ENCODE peak calls at places on chromosomes 5 and 9, in eight cellular contexts. B, L, T, P, F, S, X and J are unnamed samples.

GRCh38 chr5:177256296-177256695 is 47.2 kb downstream of the RAB24 start:
- DNase-seq in B (no peak), L (no peak), T (no peak), P (no peak), F (no peak), S (no peak), X (no peak), J (no peak)

GRCh38 chr9:137492464-137493162 is 33.5 kb upstream of the NSMF start:
- DNase-seq in B (peak), L (no peak), T (peak), P (no peak), F (no peak), S (no peak), X (no peak), J (no peak)

GRCh38 chr9:91433180-91433579 is 9.5 kb upstream of the NFIL3 start:
- DNase-seq in B (peak), L (no peak), T (peak), P (peak), F (no peak), S (no peak), X (no peak), J (no peak)

GRCh38 chr9:112112519-112112918 is 62.6 kb downstream of the SUSD1 start:
- DNase-seq in B (no peak), L (no peak), T (no peak), P (no peak), F (no peak), S (no peak), X (no peak), J (no peak)

GRCh38 chr5:3351581-3352442 is 243.8 kb upstream of the IRX1 start:
- DNase-seq in B (no peak), L (no peak), T (no peak), P (no peak), F (no peak), S (no peak), X (no peak), J (no peak)

GRCh38 chr5:149386166-149386565 is 7.1 kb upstream of the IL17B start:
- DNase-seq in B (no peak), L (no peak), T (no peak), P (no peak), F (no peak), S (no peak), X (no peak), J (no peak)

GRCh38 chr5:82772281-82772680 is 304.9 kb downstream of the TMEM167A start:
- DNase-seq in B (no peak), L (no peak), T (no peak), P (no peak), F (no peak), S (no peak), X (no peak), J (no peak)

GRCh38 chr5:127785098-127785927 is 82.1 kb downstream of the CCDC192 start:
- DNase-seq in B (peak), L (peak), T (peak), P (no peak), F (no peak), S (no peak), X (no peak), J (no peak)

GRCh38 chr5:59037041-59037440 is 454.2 kb downstream of the RAB3C start:
- DNase-seq in B (no peak), L (no peak), T (no peak), P (no peak), F (no peak), S (no peak), X (no peak), J (no peak)

GRCh38 chr9:71177901-71178300 is 56.5 kb upstream of the TRPM3 start:
- DNase-seq in B (no peak), L (no peak), T (no peak), P (no peak), F (no peak), S (no peak), X (no peak), J (no peak)

GRCh38 chr5:149646564-149646963 is 65.3 kb downstream of the ARHGEF37 start:
- DNase-seq in B (peak), L (no peak), T (no peak), P (no peak), F (peak), S (no peak), X (no peak), J (peak)

GRCh38 chr9:112535811-112536210 is 49.2 kb downstream of the KIAA1958 start:
- DNase-seq in B (no peak), L (no peak), T (no peak), P (no peak), F (no peak), S (no peak), X (no peak), J (no peak)

GRCh38 chr5:137220523-137220927 is 278.6 kb downstream of the SPOCK1 start:
- DNase-seq in B (no peak), L (no peak), T (peak), P (peak), F (peak), S (peak), X (no peak), J (no peak)

GRCh38 chr5:126481243-126481642 is 58.0 kb downstream of the GRAMD2B start:
- DNase-seq in B (no peak), L (no peak), T (no peak), P (no peak), F (no peak), S (no peak), X (no peak), J (no peak)

GRCh38 chr9:20209421-20210340 is 412.6 kb downstream of the MLLT3 start:
- DNase-seq in B (peak), L (no peak), T (peak), P (no peak), F (no peak), S (no peak), X (no peak), J (no peak)

GRCh38 chr5:104942735-104943134 is 1380.1 kb upstream of the NUDT12 start:
- DNase-seq in B (no peak), L (no peak), T (no peak), P (no peak), F (peak), S (no peak), X (no peak), J (no peak)